ENCODE peak calls at places on chromosome 12, in nine cellular contexts. D, A, F, Q, M, R, I, U and E are unnamed samples.

GRCh38 chr12:88391556-88391955 is 188.7 kb downstream of the KITLG start:
- DNase-seq in D (peak; percentile 56), A (no peak), F (no peak), Q (no peak), M (peak; percentile 88), R (no peak), I (no peak), U (no peak), E (no peak)

GRCh38 chr12:95790912-95791849 is 617 bp upstream of the NTN4 start:
- DNase-seq in D (peak; percentile 46), A (peak; percentile 55), F (no peak), Q (no peak), M (peak; percentile 22), R (no peak), I (peak; percentile 14), U (peak; percentile 31), E (no peak)

GRCh38 chr12:121227294-121227693 is 17.4 kb downstream of the P2RX4 start:
- DNase-seq in D (no peak), A (peak; percentile 73), F (peak; percentile 90), Q (no peak), M (no peak), R (peak; percentile 81), I (no peak), U (no peak), E (no peak)

GRCh38 chr12:53006810-53007742 is 820 bp downstream of the EIF4B start:
- DNase-seq in D (peak; percentile 67), A (peak; percentile 77), F (peak; percentile 75), Q (peak; percentile 74), M (peak; percentile 55), R (peak; percentile 72), I (peak; percentile 57), U (peak; percentile 85), E (peak; percentile 86)

GRCh38 chr12:45850302-45850701 is 120.8 kb downstream of the ARID2 start:
- DNase-seq in D (no peak), A (no peak), F (no peak), Q (no peak), M (no peak), R (no peak), I (no peak), U (no peak), E (no peak)

GRCh38 chr12:88743946-88744685 is 163.8 kb upstream of the KITLG start:
- DNase-seq in D (no peak), A (no peak), F (no peak), Q (no peak), M (peak; percentile 33), R (no peak), I (no peak), U (no peak), E (no peak)

GRCh38 chr12:89874146-89874545 is 165.5 kb upstream of the ATP2B1 start:
- DNase-seq in D (no peak), A (no peak), F (no peak), Q (no peak), M (peak; percentile 18), R (no peak), I (no peak), U (no peak), E (no peak)

GRCh38 chr12:77685112-77685511 is 145.6 kb upstream of the NAV3 start:
- DNase-seq in D (peak; percentile 80), A (no peak), F (peak; percentile 58), Q (peak; percentile 53), M (peak; percentile 80), R (peak; percentile 58), I (no peak), U (peak; percentile 57), E (peak; percentile 2)

GRCh38 chr12:76586764-76587395 is 27.3 kb upstream of the OSBPL8 start:
- DNase-seq in D (peak; percentile 49), A (no peak), F (no peak), Q (peak; percentile 42), M (peak; percentile 67), R (peak; percentile 14), I (no peak), U (peak; percentile 21), E (peak; percentile 63)

GRCh38 chr12:112422531-112422930 is 3.8 kb downstream of the PTPN11 start:
- DNase-seq in D (no peak), A (no peak), F (no peak), Q (peak; percentile 79), M (no peak), R (no peak), I (no peak), U (no peak), E (no peak)

GRCh38 chr12:47020211-47020821 is 59.1 kb upstream of the PCED1B start:
- DNase-seq in D (no peak), A (no peak), F (no peak), Q (no peak), M (no peak), R (no peak), I (no peak), U (no peak), E (no peak)

GRCh38 chr12:131218291-131219172 is 264.8 kb downstream of the ADGRD1 start:
- DNase-seq in D (no peak), A (peak; percentile 62), F (no peak), Q (no peak), M (no peak), R (peak; percentile 96), I (no peak), U (no peak), E (no peak)

GRCh38 chr12:26471560-26471959 is 276.2 kb downstream of the SSPN start:
- DNase-seq in D (no peak), A (no peak), F (no peak), Q (no peak), M (peak; percentile 68), R (no peak), I (peak; percentile 16), U (peak; percentile 10), E (no peak)

GRCh38 chr12:10247659-10248058 is 35.0 kb downstream of the GABARAPL1 start:
- DNase-seq in D (no peak), A (no peak), F (no peak), Q (no peak), M (no peak), R (no peak), I (no peak), U (no peak), E (no peak)

GRCh38 chr12:53596920-53597363 is 29.2 kb downstream of the ATF7 start:
- DNase-seq in D (peak; percentile 92), A (no peak), F (no peak), Q (no peak), M (peak; percentile 59), R (no peak), I (no peak), U (no peak), E (no peak)

GRCh38 chr12:46674818-46675217 is 151.0 kb downstream of the SLC38A4 start:
- DNase-seq in D (no peak), A (no peak), F (no peak), Q (no peak), M (no peak), R (no peak), I (no peak), U (no peak), E (no peak)

GRCh38 chr12:79300199-79300568 is 390.6 kb downstream of the PAWR start:
- DNase-seq in D (no peak), A (no peak), F (no peak), Q (no peak), M (peak; percentile 91), R (no peak), I (no peak), U (no peak), E (no peak)

GRCh38 chr12:95336387-95337067 is 118.9 kb downstream of the VEZT start:
- DNase-seq in D (peak; percentile 91), A (peak; percentile 56), F (peak; percentile 79), Q (peak; percentile 49), M (peak; percentile 85), R (peak; percentile 85), I (no peak), U (peak; percentile 76), E (peak; percentile 54)

GRCh38 chr12:121626853-121627623 is 708 bp downstream of the ORAI1 start:
- DNase-seq in D (peak; percentile 80), A (peak; percentile 81), F (peak; percentile 58), Q (peak; percentile 47), M (peak; percentile 61), R (peak; percentile 70), I (no peak), U (peak; percentile 64), E (peak; percentile 77)

GRCh38 chr12:104555650-104556049 is 98.9 kb downstream of the CHST11 start:
- DNase-seq in D (no peak), A (no peak), F (no peak), Q (no peak), M (no peak), R (peak; percentile 66), I (no peak), U (no peak), E (no peak)

GRCh38 chr12:95623554-95624170 is 72.4 kb upstream of the USP44 start:
- DNase-seq in D (peak; percentile 88), A (peak; percentile 76), F (peak; percentile 79), Q (peak; percentile 50), M (peak; percentile 89), R (peak; percentile 66), I (peak; percentile 15), U (peak; percentile 76), E (peak; percentile 72)

GRCh38 chr12:31005944-31006361 is 67.7 kb upstream of the DDX11 start:
- DNase-seq in D (no peak), A (peak; percentile 29), F (no peak), Q (no peak), M (peak; percentile 20), R (no peak), I (no peak), U (no peak), E (no peak)

GRCh38 chr12:52171950-52172512 is 19.8 kb downstream of the KRT80 start:
- DNase-seq in D (no peak), A (peak; percentile 72), F (peak; percentile 61), Q (no peak), M (peak; percentile 68), R (peak; percentile 50), I (no peak), U (peak; percentile 69), E (no peak)

GRCh38 chr12:14884458-14884878 is 1.2 kb downstream of the MGP start:
- DNase-seq in D (peak; percentile 84), A (no peak), F (peak; percentile 84), Q (peak; percentile 91), M (peak; percentile 72), R (peak; percentile 97), I (peak; percentile 5), U (peak; percentile 92), E (peak; percentile 89)
- TF ChIP-seq POLR2A in D (no peak), A (no peak), F (no peak), Q (no peak), M (no peak), R (peak; percentile 19), I (no peak), U (peak; percentile 37), E (no peak)

GRCh38 chr12:116276433-116277216 is 868 bp downstream of the MED13L start:
- DNase-seq in D (peak; percentile 67), A (peak; percentile 85), F (peak; percentile 77), Q (peak; percentile 65), M (peak; percentile 59), R (peak; percentile 73), I (peak; percentile 39), U (peak; percentile 74), E (peak; percentile 77)
- TF ChIP-seq POLR2A in D (no peak), A (no peak), F (no peak), Q (no peak), M (no peak), R (no peak), I (no peak), U (peak; percentile 35), E (peak; percentile 26)

GRCh38 chr12:48925218-48925871 is at the start of gene FKBP11:
- DNase-seq in D (peak; percentile 62), A (peak; percentile 79), F (peak; percentile 71), Q (peak; percentile 26), M (peak; percentile 26), R (peak; percentile 71), I (peak; percentile 72), U (peak; percentile 69), E (peak; percentile 61)
- TF ChIP-seq POLR2A in D (peak; percentile 64), A (peak; percentile 65), F (no peak), Q (no peak), M (peak; percentile 29), R (peak; percentile 56), I (peak; percentile 88), U (peak; percentile 34), E (no peak)

GRCh38 chr12:14827043-14827442 is 13.1 kb upstream of the SMCO3 start:
- DNase-seq in D (no peak), A (no peak), F (no peak), Q (no peak), M (no peak), R (no peak), I (no peak), U (no peak), E (no peak)
- TF ChIP-seq POLR2A in D (no peak), A (no peak), F (no peak), Q (no peak), M (no peak), R (no peak), I (no peak), U (no peak), E (no peak)